ENCODE peak calls at places on chromosomes 16 and 17, in four cellular contexts. T, Q, R and E are unnamed samples.

GRCh38 chr17:63496177-63496576 is 19.3 kb downstream of the ACE start:
- DNase-seq in T (no peak), Q (no peak), R (no peak), E (no peak)

GRCh38 chr17:75834279-75834920 is 9.8 kb downstream of the UNC13D start:
- DNase-seq in T (peak), Q (no peak), R (no peak), E (no peak)

GRCh38 chr16:58013201-58013956 is 12.2 kb downstream of the USB1 start:
- DNase-seq in T (no peak), Q (no peak), R (no peak), E (no peak)

GRCh38 chr16:77551352-77551751 is 116.5 kb upstream of the ADAMTS18 start:
- DNase-seq in T (no peak), Q (no peak), R (no peak), E (no peak)

GRCh38 chr16:20874088-20874581 is 26.0 kb downstream of the DCUN1D3 start:
- DNase-seq in T (no peak), Q (no peak), R (no peak), E (no peak)

GRCh38 chr16:85057948-85058347 is 30.4 kb downstream of the KIAA0513 start:
- DNase-seq in T (no peak), Q (no peak), R (no peak), E (no peak)

GRCh38 chr16:9109255-9109654 is 17.8 kb downstream of the HAPSTR1 start:
- DNase-seq in T (no peak), Q (no peak), R (no peak), E (no peak)

GRCh38 chr17:47733047-47733413 is at the start of gene TBX21:
- DNase-seq in T (peak), Q (no peak), R (peak), E (peak)

GRCh38 chr16:27752241-27752640 is 202.3 kb downstream of the KATNIP start:
- DNase-seq in T (no peak), Q (no peak), R (no peak), E (no peak)

GRCh38 chr17:64166876-64167275 is 36.9 kb upstream of the ERN1 start:
- DNase-seq in T (no peak), Q (no peak), R (no peak), E (no peak)

GRCh38 chr17:11986939-11987329 is 10.3 kb downstream of the ZNF18 start:
- DNase-seq in T (no peak), Q (peak), R (peak), E (peak)

GRCh38 chr16:87806608-87807546 is 41.1 kb upstream of the KLHDC4 start:
- DNase-seq in T (no peak), Q (peak), R (peak), E (peak)

GRCh38 chr17:61179316-61179715 is 220.3 kb upstream of the TBX2 start:
- DNase-seq in T (no peak), Q (no peak), R (no peak), E (no peak)

GRCh38 chr17:17783825-17784598 is 52.8 kb downstream of the SREBF1 start:
- DNase-seq in T (peak), Q (no peak), R (peak), E (peak)

GRCh38 chr17:83089322-83090156 is 10.1 kb downstream of the METRNL start:
- DNase-seq in T (no peak), Q (no peak), R (no peak), E (no peak)

GRCh38 chr17:13306310-13306962 is 288.6 kb upstream of the ELAC2 start:
- DNase-seq in T (no peak), Q (peak), R (peak), E (peak)

GRCh38 chr17:81513669-81514484 is 1.3 kb upstream of the ACTG1 start:
- DNase-seq in T (peak), Q (peak), R (peak), E (peak)

GRCh38 chr16:71229344-71229743 is 1.2 kb downstream of the HYDIN start:
- DNase-seq in T (no peak), Q (no peak), R (no peak), E (no peak)

GRCh38 chr16:85027968-85028637 is 508 bp downstream of the KIAA0513 start:
- DNase-seq in T (no peak), Q (no peak), R (no peak), E (peak)

GRCh38 chr16:88703486-88704309 is 2.5 kb downstream of the RNF166 start:
- DNase-seq in T (no peak), Q (no peak), R (peak), E (peak)

GRCh38 chr16:74999683-75000480 is 1.1 kb downstream of the ZNRF1 start:
- DNase-seq in T (peak), Q (no peak), R (peak), E (peak)

GRCh38 chr17:42180922-42181850 is at the start of gene KCNH4:
- DNase-seq in T (peak), Q (peak), R (peak), E (peak)

GRCh38 chr17:21104608-21105007 is 22.2 kb upstream of the DHRS7B start:
- DNase-seq in T (no peak), Q (no peak), R (no peak), E (no peak)

GRCh38 chr16:54291981-54292487 is 5.4 kb upstream of the IRX3 start:
- DNase-seq in T (no peak), Q (no peak), R (no peak), E (no peak)

GRCh38 chr16:87203060-87203656 is 114.0 kb downstream of the C16orf95 start:
- DNase-seq in T (peak), Q (peak), R (peak), E (peak)

GRCh38 chr16:51061355-51061754 is 89.7 kb downstream of the SALL1 start:
- DNase-seq in T (no peak), Q (no peak), R (no peak), E (no peak)

GRCh38 chr16:29898135-29898534 is 1.2 kb downstream of the SEZ6L2 start:
- DNase-seq in T (no peak), Q (no peak), R (no peak), E (no peak)

GRCh38 chr17:37770631-37771518 is 26.0 kb upstream of the HNF1B start:
- DNase-seq in T (no peak), Q (peak), R (peak), E (peak)

GRCh38 chr16:73846292-73846849 is 450.2 kb upstream of the PSMD7 start:
- DNase-seq in T (no peak), Q (no peak), R (peak), E (no peak)

GRCh38 chr17:76956846-76957540 is 88.8 kb downstream of the MGAT5B start:
- DNase-seq in T (no peak), Q (no peak), R (no peak), E (no peak)

GRCh38 chr16:50114357-50115129 is 38.6 kb upstream of the TENT4B start:
- DNase-seq in T (no peak), Q (no peak), R (no peak), E (no peak)

GRCh38 chr16:65449526-65449925 is 327.7 kb upstream of the CDH11 start:
- DNase-seq in T (no peak), Q (no peak), R (no peak), E (no peak)

GRCh38 chr17:3893003-3893719 is at the start of gene CAMKK1:
- DNase-seq in T (peak), Q (peak), R (peak), E (peak)

GRCh38 chr16:69413045-69413664 is 11.3 kb upstream of the CYB5B start:
- DNase-seq in T (no peak), Q (no peak), R (no peak), E (no peak)

GRCh38 chr16:9457215-9457614 is 365.8 kb downstream of the HAPSTR1 start:
- DNase-seq in T (no peak), Q (no peak), R (no peak), E (no peak)

DNA sequence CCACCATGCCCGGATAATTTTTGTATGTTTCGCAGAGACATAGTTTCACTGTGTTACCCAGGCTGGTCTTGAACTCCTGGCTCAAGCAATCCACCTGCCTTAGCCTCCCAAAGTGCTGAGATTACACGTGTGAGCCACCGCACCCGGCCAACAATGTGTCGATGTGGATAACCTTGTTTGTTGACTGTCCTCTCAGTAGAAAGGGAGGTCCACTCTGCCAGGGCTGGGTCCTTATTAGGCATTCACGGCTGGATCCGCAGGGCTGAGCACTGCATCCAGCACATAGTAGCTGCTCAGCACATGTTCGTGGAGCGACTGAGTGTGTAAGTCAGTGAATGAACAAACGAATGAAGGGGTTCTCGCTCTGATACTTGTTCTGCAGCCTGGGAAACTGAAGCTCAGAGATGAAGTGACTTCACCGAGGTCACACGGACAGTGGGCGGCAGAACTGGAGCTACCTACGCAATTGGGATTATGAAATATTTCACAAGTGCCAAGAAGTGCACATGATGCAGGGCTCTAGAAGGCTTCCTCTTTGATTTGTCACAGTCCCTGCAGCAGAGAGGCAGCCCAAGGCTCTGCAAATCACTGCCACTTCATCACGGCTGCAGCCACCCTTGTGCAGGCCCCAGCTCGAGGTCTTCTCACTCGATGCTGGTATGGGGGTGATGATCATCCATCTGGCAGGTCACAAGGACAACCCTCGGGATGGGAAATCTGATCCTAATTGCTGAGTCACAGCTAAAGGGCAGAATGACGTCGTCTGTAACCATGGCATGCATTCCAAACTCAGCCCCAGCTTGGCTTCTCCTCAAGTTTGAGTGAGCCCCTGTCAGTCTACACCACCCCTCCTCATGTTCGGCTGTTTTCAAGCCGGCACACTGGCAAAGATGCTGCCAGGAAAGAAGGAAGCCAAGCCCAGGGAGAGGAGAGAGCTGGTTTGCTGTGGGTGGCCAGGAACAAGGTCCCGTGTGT is 28.0 kb upstream of the SNN start:
- DNase-seq in T (peak), Q (peak), R (peak), E (peak)
- TF ChIP-seq POLR2A in T (peak), Q (peak), R (no peak), E (no peak)

DNA sequence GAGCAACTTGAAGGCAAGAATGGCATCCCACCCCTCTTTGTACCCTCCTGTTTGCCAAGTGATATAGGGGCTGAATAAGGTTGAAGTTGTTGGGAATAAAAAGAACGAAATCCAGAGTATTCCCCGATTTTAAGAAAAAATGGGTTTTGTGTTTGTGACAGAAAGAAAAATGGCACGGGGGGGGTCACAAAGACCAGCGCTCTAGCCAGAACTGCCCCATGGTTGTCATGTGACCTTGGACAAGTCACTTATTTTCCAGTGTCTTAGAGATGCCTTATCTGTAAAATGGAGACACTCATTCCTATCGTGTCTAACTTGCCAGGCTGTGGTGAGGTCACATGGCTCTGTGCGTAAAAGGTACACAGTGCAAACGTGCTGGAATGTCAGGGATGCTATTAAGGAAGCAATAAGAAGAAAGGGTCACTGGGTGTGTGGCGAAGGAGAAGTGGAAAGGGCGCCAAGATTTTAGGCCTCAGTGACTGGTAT is 1.6 kb upstream of the HEXIM1 start:
- DNase-seq in T (peak), Q (peak), R (no peak), E (peak)
- TF ChIP-seq POLR2A in T (no peak), Q (no peak), R (no peak), E (peak)

DNA sequence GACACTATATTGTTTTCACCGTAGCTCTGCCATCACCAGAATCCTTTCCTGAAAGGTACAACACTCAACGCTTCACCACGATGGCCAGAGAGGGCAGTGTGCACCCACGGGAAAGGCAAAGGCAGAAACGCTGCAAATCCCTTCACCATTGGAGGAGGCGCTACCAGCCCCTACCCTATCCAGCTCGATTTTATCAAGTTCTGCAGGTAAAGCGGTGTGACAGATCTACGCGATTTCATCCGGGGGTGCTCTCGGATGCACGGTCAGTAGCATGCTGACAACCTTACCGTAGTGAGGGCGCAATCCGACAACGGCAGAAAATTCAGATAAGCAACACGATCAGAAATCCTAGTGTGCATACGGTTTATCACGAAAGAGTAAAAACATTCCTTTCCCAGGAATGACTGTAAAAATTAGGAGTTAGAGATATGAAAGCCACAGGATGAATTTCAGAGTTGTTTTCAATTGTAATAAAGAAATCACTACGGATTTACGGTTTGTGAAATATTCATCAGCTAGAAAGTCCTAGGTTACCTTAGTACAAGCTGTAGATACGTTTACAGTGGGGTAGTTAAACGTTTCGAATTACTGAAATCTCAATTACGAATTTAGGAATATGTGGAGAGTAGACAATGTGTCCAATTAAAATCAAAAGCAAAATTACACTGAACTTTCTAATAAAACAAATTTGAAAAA is 1.8 kb downstream of the NETO2 start:
- DNase-seq in T (peak), Q (peak), R (peak), E (peak)
- TF ChIP-seq POLR2A in T (no peak), Q (peak), R (no peak), E (no peak)

DNA sequence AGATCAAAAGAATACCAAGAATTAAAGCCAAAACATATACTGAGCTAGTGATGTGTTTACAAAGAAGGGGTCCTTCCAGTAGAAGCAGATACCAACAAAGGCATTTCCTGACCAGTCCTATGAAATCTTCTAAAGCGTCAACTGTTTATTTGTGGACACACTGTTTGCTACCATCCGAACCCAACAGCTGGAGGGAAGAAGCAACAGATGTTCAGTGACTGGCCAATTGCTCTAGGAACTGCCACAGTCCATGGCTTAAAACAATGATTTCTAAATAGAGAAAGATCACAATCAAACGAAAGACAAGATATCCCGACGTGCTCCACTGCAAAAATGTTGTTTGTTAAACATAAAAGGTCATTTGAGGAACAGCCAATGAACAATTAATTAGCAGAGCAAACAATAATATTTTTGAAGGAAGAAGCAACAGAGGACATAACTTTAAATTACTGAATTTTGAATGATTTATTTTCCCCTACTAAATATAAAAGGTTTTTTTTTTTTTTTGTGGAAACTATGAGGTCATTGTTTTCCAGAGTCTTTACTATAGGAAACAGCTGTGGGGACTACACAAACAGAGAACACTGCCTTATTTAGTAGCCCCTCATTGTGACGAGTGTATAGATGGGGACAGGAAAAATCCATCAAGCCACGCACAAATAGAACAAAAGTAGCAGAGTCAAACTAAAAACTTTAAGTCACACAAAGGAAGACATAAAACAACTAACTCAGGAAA is 17.2 kb downstream of the USP31 start:
- DNase-seq in T (no peak), Q (no peak), R (no peak), E (no peak)
- TF ChIP-seq POLR2A in T (peak), Q (no peak), R (no peak), E (no peak)

DNA sequence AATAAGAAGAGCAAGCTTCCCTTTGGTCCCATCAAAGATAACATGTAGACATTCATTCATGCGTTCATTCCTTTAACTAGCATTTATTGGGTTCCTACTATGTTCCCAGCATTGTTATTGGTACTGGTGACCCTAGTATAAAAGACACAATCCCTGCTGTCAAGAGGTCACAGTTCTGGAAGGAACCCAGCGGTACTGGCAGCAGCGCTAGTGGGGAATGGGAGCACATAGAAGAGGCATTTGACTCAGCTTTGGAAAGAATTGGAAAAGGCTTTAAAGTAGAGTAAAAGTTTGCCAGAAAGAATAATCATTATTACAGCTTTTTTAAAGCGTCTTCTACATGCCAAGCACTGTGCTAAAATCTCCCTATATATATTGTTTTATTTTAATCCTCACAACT is 41.7 kb upstream of the NF1 start:
- DNase-seq in T (no peak), Q (no peak), R (no peak), E (no peak)
- TF ChIP-seq POLR2A in T (no peak), Q (no peak), R (no peak), E (no peak)

GRCh38 chr17:2712300-2713043 is 908 bp upstream of the CLUH start:
- DNase-seq in T (peak), Q (no peak), R (peak), E (no peak)

GRCh38 chr17:2710804-2711607 is 558 bp downstream of the CLUH start:
- DNase-seq in T (peak), Q (no peak), R (peak), E (peak)

GRCh38 chr17:2713881-2714280 is 2.3 kb upstream of the CLUH start:
- DNase-seq in T (no peak), Q (no peak), R (no peak), E (no peak)

GRCh38 chr17:2710075-2710803 is 1.3 kb downstream of the CLUH start:
- DNase-seq in T (peak), Q (no peak), R (peak), E (peak)

DNA sequence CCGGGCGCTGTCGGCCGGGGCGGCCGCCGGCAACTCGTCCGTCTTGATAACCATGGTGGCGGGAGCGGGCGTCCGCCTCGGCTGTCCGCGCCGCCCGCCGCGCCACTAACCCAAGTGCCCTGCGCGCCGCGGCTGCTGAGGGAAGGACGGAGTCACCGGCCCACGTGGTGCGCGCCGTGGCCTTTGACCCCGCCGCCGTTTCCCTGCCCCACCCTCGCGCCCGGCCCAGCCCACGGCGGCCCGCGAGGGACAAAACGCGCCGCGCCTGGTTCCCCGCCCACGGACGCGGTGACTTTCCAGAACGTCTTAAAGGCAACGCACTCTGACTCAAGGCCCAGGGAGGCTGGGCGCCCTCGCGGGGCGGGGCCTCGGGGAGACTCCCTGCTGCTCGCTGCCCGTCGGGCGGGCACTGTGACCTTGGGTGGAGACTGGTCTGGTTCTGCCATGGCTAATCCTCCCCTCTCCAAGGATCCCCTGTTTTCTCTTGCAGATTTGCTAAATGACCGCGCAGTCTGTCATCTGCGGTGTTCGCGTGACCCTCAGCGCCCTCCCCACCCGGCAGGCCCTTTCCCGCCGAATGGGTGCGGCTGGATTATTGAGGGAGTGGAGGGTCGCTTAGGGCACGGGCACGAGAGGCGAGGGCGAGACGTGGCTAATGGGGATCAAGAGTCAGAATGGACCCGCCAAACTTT is at the start of gene CLUH:
- DNase-seq in T (peak), Q (peak), R (peak), E (peak)
- TF ChIP-seq POLR2A in T (peak), Q (peak), R (peak), E (peak)